ENCODE peak calls at places on chromosomes 13 and 19, in ten cellular contexts. X, C, N, R, J, I, E, S, L and V are unnamed samples. For H3K9me3 and H3K36me3, the result is how much of the 10 kb centered on the place peaks cover.

GRCh38 chr19:11201791-11202190 is 4.4 kb upstream of the KANK2 start:
- DNase-seq in X (no peak), C (no peak), N (no peak), R (no peak), J (no peak), I (no peak), E (no peak), S (no peak), L (no peak), V (no peak)

GRCh38 chr19:19451429-19452240 is 46.2 kb downstream of the GATAD2A start:
- DNase-seq in X (no peak), C (no peak), N (no peak), R (no peak), J (no peak), I (no peak), E (no peak), S (no peak), L (no peak), V (peak)

GRCh38 chr13:51258612-51259358 is 36.6 kb downstream of the FAM124A start:
- DNase-seq in X (no peak), C (no peak), N (no peak), R (no peak), J (no peak), I (no peak), E (no peak), S (no peak), L (no peak), V (no peak)

GRCh38 chr13:39016789-39017188 is 21.1 kb downstream of the PROSER1 start:
- DNase-seq in X (no peak), C (no peak), N (no peak), R (no peak), J (no peak), I (no peak), E (peak), S (no peak), L (peak), V (no peak)

GRCh38 chr13:39915418-39915817 is 260.0 kb downstream of the COG6 start:
- DNase-seq in X (no peak), C (no peak), N (no peak), R (no peak), J (no peak), I (no peak), E (no peak), S (no peak), L (no peak), V (no peak)

GRCh38 chr13:47287291-47287751 is 390.5 kb upstream of the HTR2A start:
- DNase-seq in X (no peak), C (no peak), N (no peak), R (no peak), J (no peak), I (no peak), E (peak), S (no peak), L (peak), V (no peak)

GRCh38 chr13:30371649-30372265 is 50.5 kb upstream of the UBE2L5 start:
- DNase-seq in X (no peak), C (no peak), N (no peak), R (no peak), J (peak), I (no peak), E (peak), S (no peak), L (peak), V (peak)

GRCh38 chr19:47186337-47187022 is 44.5 kb downstream of the BBC3 start:
- DNase-seq in X (no peak), C (no peak), N (no peak), R (no peak), J (no peak), I (no peak), E (no peak), S (no peak), L (no peak), V (peak)

GRCh38 chr13:91572944-91573535 is 174.6 kb downstream of the GPC5 start:
- DNase-seq in X (no peak), C (no peak), N (no peak), R (no peak), J (no peak), I (no peak), E (peak), S (no peak), L (no peak), V (no peak)

GRCh38 chr19:2324220-2324948 is 4.0 kb downstream of the LSM7 start:
- DNase-seq in X (no peak), C (no peak), N (no peak), R (no peak), J (no peak), I (no peak), E (no peak), S (no peak), L (no peak), V (no peak)

GRCh38 chr13:59475911-59476310 is 687.8 kb downstream of the DIAPH3 start:
- DNase-seq in X (no peak), C (no peak), N (no peak), R (no peak), J (no peak), I (no peak), E (no peak), S (no peak), L (no peak), V (no peak)

GRCh38 chr13:109804654-109805053 is 18.3 kb upstream of the IRS2 start:
- DNase-seq in X (no peak), C (no peak), N (no peak), R (no peak), J (no peak), I (no peak), E (no peak), S (no peak), L (peak), V (no peak)

GRCh38 chr13:20796791-20797513 is 23.2 kb upstream of the EEF1AKMT1 start:
- DNase-seq in X (no peak), C (no peak), N (no peak), R (no peak), J (no peak), I (no peak), E (peak), S (no peak), L (peak), V (no peak)

GRCh38 chr13:98450495-98451167 is 126.3 kb downstream of the STK24 start:
- DNase-seq in X (peak), C (no peak), N (no peak), R (peak), J (no peak), I (peak), E (no peak), S (no peak), L (peak), V (no peak)

GRCh38 chr13:21516806-21517205 is 57.7 kb upstream of the ZDHHC20 start:
- DNase-seq in X (no peak), C (no peak), N (no peak), R (no peak), J (no peak), I (no peak), E (no peak), S (no peak), L (no peak), V (no peak)

GRCh38 chr19:47157455-47158321 is 27.1 kb downstream of the SAE1 start:
- DNase-seq in X (peak), C (no peak), N (peak), R (no peak), J (peak), I (peak), E (peak), S (peak), L (peak), V (peak)

GRCh38 chr13:36074659-36075058 is 56.5 kb downstream of the DCLK1 start:
- DNase-seq in X (no peak), C (no peak), N (no peak), R (no peak), J (no peak), I (no peak), E (no peak), S (no peak), L (no peak), V (no peak)

GRCh38 chr19:17553256-17553655 is 2.2 kb upstream of the COLGALT1 start:
- DNase-seq in X (peak), C (peak), N (peak), R (no peak), J (no peak), I (peak), E (peak), S (no peak), L (peak), V (no peak)

GRCh38 chr19:6521718-6522646 is 8.8 kb upstream of the TNFSF9 start:
- DNase-seq in X (no peak), C (no peak), N (no peak), R (no peak), J (peak), I (no peak), E (no peak), S (no peak), L (peak), V (peak)

DNA sequence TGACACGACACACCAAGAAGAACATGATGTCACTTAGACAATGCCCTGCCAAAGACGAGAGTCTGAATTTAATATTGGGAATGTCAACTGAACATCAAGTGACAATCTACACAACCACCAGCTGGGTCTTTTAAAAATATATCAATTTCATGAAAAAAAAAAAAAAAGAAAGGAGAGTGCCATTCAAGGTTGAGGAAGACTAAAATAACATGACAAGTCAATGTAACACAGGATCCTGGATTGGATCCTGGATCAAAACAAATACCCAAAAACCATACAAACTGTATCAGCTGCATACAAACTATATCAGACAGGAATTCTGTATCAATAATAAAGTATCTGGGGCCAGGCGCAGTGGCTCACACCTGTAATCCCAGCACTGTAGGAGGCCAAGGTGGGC is 4.7 kb downstream of the ZNF329 start:
- DNase-seq in X (no peak), C (no peak), N (no peak), R (no peak), J (no peak), I (no peak), E (no peak), S (no peak), L (no peak), V (no peak)
- H3K9me3 ChIP-seq in X (half or more), C (half or more), N (half or more), R (under half), J (under half), I (half or more), E (under half), S (half or more), L (under half), V (half or more)

GRCh38 chr19:50801107-50801506 is 10.9 kb downstream of the ACP4 start:
- DNase-seq in X (no peak), C (no peak), N (no peak), R (no peak), J (no peak), I (no peak), E (no peak), S (no peak), L (no peak), V (no peak)
- H3K36me3 ChIP-seq in X (under half), C (under half), N (under half), R (under half), J (half or more), I (half or more), E (half or more), S (under half), L (under half), V (under half)

GRCh38 chr13:32804673-32805260 is 211.5 kb upstream of the KL start:
- DNase-seq in X (no peak), C (no peak), N (no peak), R (no peak), J (no peak), I (no peak), E (peak), S (no peak), L (peak), V (no peak)
- H3K9me3 ChIP-seq in X (under half), C (under half), N (under half), R (under half), J (under half), I (under half), E (under half), S (under half), L (under half), V (under half)

GRCh38 chr19:52585101-52585500 is 15.0 kb downstream of the ZNF701 start:
- DNase-seq in X (peak), C (no peak), N (no peak), R (no peak), J (no peak), I (no peak), E (no peak), S (no peak), L (no peak), V (no peak)

GRCh38 chr19:52590728-52591127 is 20.6 kb downstream of the ZNF701 start:
- DNase-seq in X (no peak), C (no peak), N (no peak), R (no peak), J (no peak), I (no peak), E (no peak), S (no peak), L (no peak), V (no peak)

GRCh38 chr19:52584686-52585085 is 14.6 kb downstream of the ZNF701 start:
- DNase-seq in X (no peak), C (no peak), N (no peak), R (no peak), J (no peak), I (no peak), E (no peak), S (no peak), L (no peak), V (no peak)

DNA sequence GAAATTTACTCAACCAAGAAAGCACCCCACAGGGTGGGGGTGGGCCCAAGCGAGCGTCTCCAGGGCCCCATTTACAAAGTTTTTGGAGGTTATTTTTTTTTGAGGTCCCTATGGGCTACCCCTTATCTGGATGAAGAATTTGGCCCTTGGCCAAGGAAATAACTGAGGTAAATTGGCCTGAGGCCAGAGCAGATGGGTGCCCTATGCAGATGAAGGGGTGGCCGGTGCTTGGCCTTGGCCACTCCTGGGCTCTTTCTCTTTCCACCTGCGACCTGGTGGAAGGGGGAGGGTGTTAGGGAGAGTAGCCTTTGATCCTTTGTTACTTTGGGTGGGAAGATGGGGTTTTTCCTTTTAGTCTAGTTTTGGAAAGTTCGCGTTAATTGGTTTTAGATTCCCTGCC is 15.5 kb downstream of the ZNF701 start:
- DNase-seq in X (no peak), C (no peak), N (no peak), R (no peak), J (no peak), I (no peak), E (no peak), S (no peak), L (no peak), V (no peak)
- H3K36me3 ChIP-seq in X (under half), C (under half), N (under half), R (under half), J (half or more), I (half or more), E (under half), S (under half), L (under half), V (under half)

DNA sequence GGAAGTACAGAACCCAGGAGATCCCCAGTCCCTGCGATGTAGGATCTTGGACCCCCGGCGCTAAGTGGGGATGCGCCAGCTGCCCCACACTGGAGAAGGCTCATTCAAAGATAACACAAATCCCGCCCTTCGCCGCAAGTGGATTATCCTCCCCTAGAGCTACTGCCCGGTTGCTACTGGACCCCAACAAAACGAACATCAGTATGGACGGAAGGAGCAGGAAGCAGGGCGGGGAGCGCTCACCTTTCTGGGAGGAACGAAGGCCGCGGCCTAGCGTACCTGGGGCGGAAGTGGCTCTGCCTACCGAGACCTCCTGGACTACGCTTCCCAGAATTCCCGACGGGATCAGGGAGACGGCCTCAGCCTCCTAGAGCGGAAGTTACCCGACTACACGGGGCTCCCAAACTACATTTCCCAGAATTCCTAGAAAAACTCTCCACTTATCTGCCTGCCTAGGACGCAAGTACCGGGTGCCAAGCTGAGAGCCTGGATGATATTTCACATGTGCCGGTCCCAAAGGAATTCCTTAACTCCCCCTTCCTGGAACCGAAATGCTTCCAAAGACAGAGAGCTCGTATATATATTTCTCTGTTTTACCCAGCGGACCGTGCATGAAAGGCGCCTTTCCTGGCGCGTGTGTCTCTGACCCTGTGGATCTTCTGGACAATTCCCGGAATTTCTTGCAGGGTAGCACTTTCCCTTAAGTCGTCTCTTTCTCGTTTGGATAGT is at the start of gene ZNF112:
- DNase-seq in X (peak), C (peak), N (peak), R (peak), J (peak), I (peak), E (peak), S (peak), L (peak), V (peak)
- H3K9me3 ChIP-seq in X (under half), C (under half), N (under half), R (under half), J (under half), I (under half), E (under half), S (under half), L (under half), V (under half)

GRCh38 chr19:40685563-40685962 is 4.9 kb downstream of the NUMBL start:
- DNase-seq in X (no peak), C (no peak), N (no peak), R (no peak), J (no peak), I (no peak), E (no peak), S (no peak), L (peak), V (peak)

GRCh38 chr19:40683437-40683836 is 7.0 kb downstream of the NUMBL start:
- DNase-seq in X (no peak), C (no peak), N (no peak), R (no peak), J (no peak), I (no peak), E (no peak), S (no peak), L (no peak), V (no peak)

GRCh38 chr19:40686882-40687524 is 3.4 kb downstream of the NUMBL start:
- DNase-seq in X (no peak), C (no peak), N (no peak), R (no peak), J (no peak), I (no peak), E (no peak), S (no peak), L (no peak), V (no peak)

GRCh38 chr19:40684280-40684679 is 6.2 kb downstream of the NUMBL start:
- DNase-seq in X (no peak), C (no peak), N (no peak), R (no peak), J (no peak), I (no peak), E (no peak), S (no peak), L (no peak), V (no peak)

GRCh38 chr19:40685016-40685526 is 5.4 kb downstream of the NUMBL start:
- DNase-seq in X (no peak), C (no peak), N (no peak), R (no peak), J (no peak), I (no peak), E (no peak), S (no peak), L (no peak), V (no peak)
- H3K36me3 ChIP-seq in X (under half), C (under half), N (under half), R (under half), J (half or more), I (half or more), E (under half), S (half or more), L (under half), V (under half)